ENCODE peak calls at places on chromosomes 13 and 19, in seven cellular contexts. H is cerebellum; K is progenitor cell of endocrine pancreas; Z is activated CD4-positive, alpha-beta T cell treated with anti-CD3 and anti-CD28 coated beads for 1 hour; I is cardiac muscle cell; T is GM12892; X is T-helper 1 cell. C is an unnamed sample.

GRCh38 chr13:44417876-44418275 is 44.3 kb downstream of the SERP2 start:
- DNase-seq in H (no peak), K (no peak), Z (no peak), I (no peak), T (no peak), X (no peak), C (no peak)

GRCh38 chr13:48492123-48493075 is 40.5 kb downstream of the RCBTB2 start:
- DNase-seq in H (peak), K (no peak), Z (peak), I (peak), T (no peak), X (peak), C (peak)

GRCh38 chr19:14168259-14168972 is 32.0 kb upstream of the ASF1B start:
- DNase-seq in H (no peak), K (no peak), Z (no peak), I (no peak), T (no peak), X (no peak), C (no peak)

GRCh38 chr19:42176990-42177685 is 40.3 kb downstream of the DEDD2 start:
- DNase-seq in H (peak), K (peak), Z (peak), I (peak), T (peak), X (peak), C (no peak)

GRCh38 chr19:3801412-3802096 is 15.4 kb upstream of the MATK start:
- DNase-seq in H (peak), K (no peak), Z (peak), I (peak), T (no peak), X (peak), C (no peak)

GRCh38 chr19:3556978-3557460 is 367 bp downstream of the MFSD12 start:
- DNase-seq in H (no peak), K (no peak), Z (peak), I (peak), T (no peak), X (peak), C (no peak)

GRCh38 chr19:33426621-33427475 is 53.3 kb downstream of the CEBPG start:
- DNase-seq in H (peak), K (no peak), Z (no peak), I (no peak), T (no peak), X (no peak), C (no peak)

GRCh38 chr13:112434937-112435523 is 58.9 kb downstream of the SPACA7 start:
- DNase-seq in H (no peak), K (no peak), Z (no peak), I (no peak), T (no peak), X (no peak), C (no peak)

GRCh38 chr13:106121173-106121754 is 414.2 kb downstream of the EFNB2 start:
- DNase-seq in H (no peak), K (no peak), Z (no peak), I (no peak), T (no peak), X (no peak), C (no peak)

GRCh38 chr19:21848706-21849105 is 12.7 kb upstream of the ZNF43 start:
- DNase-seq in H (no peak), K (no peak), Z (no peak), I (peak), T (no peak), X (no peak), C (no peak)

GRCh38 chr13:23771966-23772365 is 117.2 kb downstream of the MIPEP start:
- DNase-seq in H (no peak), K (no peak), Z (no peak), I (no peak), T (no peak), X (no peak), C (no peak)

GRCh38 chr19:4604912-4605311 is 34.4 kb upstream of the TNFAIP8L1 start:
- DNase-seq in H (no peak), K (no peak), Z (no peak), I (no peak), T (no peak), X (no peak), C (no peak)

GRCh38 chr13:92657565-92657964 is 569.0 kb upstream of the GPC6 start:
- DNase-seq in H (no peak), K (no peak), Z (no peak), I (peak), T (no peak), X (no peak), C (no peak)

GRCh38 chr19:46384396-46384795 is 29.0 kb downstream of the CCDC8 start:
- DNase-seq in H (no peak), K (no peak), Z (no peak), I (no peak), T (no peak), X (no peak), C (no peak)

GRCh38 chr13:43058318-43058674 is 34.9 kb downstream of the DNAJC15 start:
- DNase-seq in H (no peak), K (no peak), Z (no peak), I (peak), T (no peak), X (no peak), C (no peak)